ENCODE peak calls at places on chromosomes 5 and 9, in eight cellular contexts. A is heart left ventricle, G is IMR-90, M is stomach, E is spleen, X is body of pancreas, J is transverse colon, Q is uterus. B is an unnamed sample.

GRCh38 chr5:11182441-11183080 is 421.5 kb upstream of the DAP start:
- DNase-seq in A (no peak), G (peak), M (no peak), E (no peak), X (peak), J (no peak), Q (no peak), B (no peak)

GRCh38 chr5:74272019-74272775 is 368.3 kb downstream of the ENC1 start:
- DNase-seq in A (no peak), G (peak), M (no peak), E (no peak), X (no peak), J (no peak), Q (no peak), B (no peak)

GRCh38 chr9:4769321-4770080 is 23.2 kb upstream of the RCL1 start:
- DNase-seq in A (no peak), G (peak), M (no peak), E (no peak), X (no peak), J (no peak), Q (no peak), B (no peak)

GRCh38 chr5:30040483-30041116 is 1152.9 kb upstream of the CDH6 start:
- DNase-seq in A (no peak), G (peak), M (no peak), E (no peak), X (peak), J (no peak), Q (no peak), B (no peak)

GRCh38 chr9:4335631-4336030 is 35.8 kb upstream of the GLIS3 start:
- DNase-seq in A (no peak), G (no peak), M (no peak), E (no peak), X (no peak), J (no peak), Q (no peak), B (no peak)

GRCh38 chr5:674630-675011 is 18.5 kb downstream of the TPPP start:
- DNase-seq in A (no peak), G (no peak), M (peak), E (no peak), X (peak), J (no peak), Q (no peak), B (no peak)

GRCh38 chr9:92100237-92100911 is 14.8 kb downstream of the SPTLC1 start:
- DNase-seq in A (no peak), G (peak), M (no peak), E (no peak), X (no peak), J (no peak), Q (no peak), B (no peak)

GRCh38 chr5:120706877-120707276 is 242.8 kb downstream of the PRR16 start:
- DNase-seq in A (no peak), G (no peak), M (no peak), E (no peak), X (no peak), J (no peak), Q (no peak), B (no peak)

GRCh38 chr5:145587308-145588071 is 247.7 kb downstream of the PRELID2 start:
- DNase-seq in A (no peak), G (peak), M (no peak), E (no peak), X (no peak), J (no peak), Q (no peak), B (no peak)

GRCh38 chr5:97641081-97641480 is 458.0 kb upstream of the RIOK2 start:
- DNase-seq in A (no peak), G (no peak), M (no peak), E (no peak), X (no peak), J (no peak), Q (no peak), B (no peak)

DNA sequence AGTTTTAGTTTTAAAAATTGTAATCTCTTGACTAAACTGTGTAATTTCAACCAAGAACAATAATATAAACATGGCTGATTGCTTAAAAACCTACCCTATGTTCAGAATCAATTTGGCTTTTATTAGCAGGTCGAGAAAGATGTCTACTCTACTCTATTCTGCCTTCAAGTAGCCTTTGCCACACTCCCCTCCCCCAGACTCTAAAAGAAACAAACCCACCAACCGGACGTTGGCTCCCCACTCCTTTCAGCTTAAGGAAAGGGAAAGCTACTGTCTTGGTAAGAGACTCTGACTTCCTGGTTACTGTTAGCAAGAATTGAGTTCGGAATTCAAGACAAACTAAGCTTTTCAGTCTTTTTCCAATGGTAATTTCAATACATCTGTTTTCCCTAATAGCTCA is 46.7 kb downstream of the TNFAIP8 start:
- DNase-seq in A (no peak), G (no peak), M (no peak), E (no peak), X (no peak), J (no peak), Q (no peak), B (no peak)
- TF ChIP-seq POLR2A in A (no peak), G (no peak), M (no peak), E (no peak), X (no peak), J (no peak), Q (no peak), B (no peak)

GRCh38 chr5:81070561-81070960 is 110.4 kb downstream of the RASGRF2 start:
- DNase-seq in A (no peak), G (no peak), M (no peak), E (no peak), X (no peak), J (no peak), Q (no peak), B (no peak)
- H3K27ac ChIP-seq in A (no peak), G (no peak), M (no peak), E (no peak), X (no peak), J (no peak), Q (no peak), B (no peak)

GRCh38 chr5:88732862-88733261 is 150.1 kb downstream of the MEF2C start:
- DNase-seq in A (no peak), G (no peak), M (no peak), E (no peak), X (no peak), J (no peak), Q (no peak), B (no peak)

GRCh38 chr5:88736494-88736893 is 146.5 kb downstream of the MEF2C start:
- DNase-seq in A (no peak), G (no peak), M (no peak), E (no peak), X (no peak), J (no peak), Q (no peak), B (no peak)

GRCh38 chr5:88732181-88732633 is 150.8 kb downstream of the MEF2C start:
- DNase-seq in A (peak), G (no peak), M (no peak), E (no peak), X (peak), J (peak), Q (peak), B (no peak)

GRCh38 chr5:88734983-88735382 is 148.0 kb downstream of the MEF2C start:
- DNase-seq in A (no peak), G (no peak), M (no peak), E (no peak), X (no peak), J (peak), Q (no peak), B (no peak)

DNA sequence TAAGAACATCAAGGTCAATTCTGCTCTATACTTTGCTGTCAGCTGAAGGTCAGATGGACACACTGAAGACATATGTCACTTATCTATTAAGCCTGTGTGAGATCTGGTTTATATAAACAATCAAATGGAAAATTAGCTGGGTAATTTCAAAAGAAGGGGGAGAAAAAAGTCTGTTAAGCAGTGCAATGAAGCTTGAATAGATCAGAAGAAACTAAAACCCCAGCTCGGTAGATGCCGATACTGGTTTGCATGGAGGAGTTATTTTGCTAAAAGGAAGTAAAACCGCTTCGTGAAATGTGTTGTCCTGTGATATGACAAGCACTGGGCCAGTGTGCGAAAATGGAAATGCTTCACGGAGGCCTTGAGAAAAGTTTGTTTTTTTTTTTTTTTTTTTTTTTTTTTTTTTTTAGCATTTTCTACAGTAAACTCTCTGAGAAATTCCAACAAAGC is 148.8 kb downstream of the MEF2C start:
- DNase-seq in A (peak), G (no peak), M (no peak), E (no peak), X (no peak), J (peak), Q (no peak), B (no peak)
- TF ChIP-seq POLR2A in A (no peak), G (no peak), M (no peak), E (no peak), X (no peak), J (no peak), Q (no peak), B (no peak)

GRCh38 chr5:88760512-88760911 is 122.5 kb downstream of the MEF2C start:
- DNase-seq in A (no peak), G (no peak), M (no peak), E (no peak), X (no peak), J (no peak), Q (no peak), B (no peak)
- H3K27ac ChIP-seq in A (no peak), G (no peak), M (no peak), E (no peak), X (no peak), J (no peak), Q (no peak), B (no peak)

GRCh38 chr5:150443242-150444075 is 6.1 kb downstream of the RPS14 start:
- DNase-seq in A (no peak), G (no peak), M (no peak), E (no peak), X (no peak), J (no peak), Q (no peak), B (no peak)

GRCh38 chr5:150446103-150446502 is 3.4 kb downstream of the RPS14 start:
- DNase-seq in A (no peak), G (no peak), M (no peak), E (no peak), X (no peak), J (no peak), Q (no peak), B (no peak)

GRCh38 chr5:150446583-150446982 is 3.0 kb downstream of the RPS14 start:
- DNase-seq in A (no peak), G (no peak), M (no peak), E (no peak), X (no peak), J (no peak), Q (no peak), B (no peak)

GRCh38 chr5:150442699-150443080 is 6.8 kb downstream of the RPS14 start:
- DNase-seq in A (no peak), G (no peak), M (no peak), E (no peak), X (no peak), J (no peak), Q (no peak), B (no peak)

GRCh38 chr5:150444770-150445169 is 4.8 kb downstream of the RPS14 start:
- DNase-seq in A (no peak), G (no peak), M (no peak), E (no peak), X (no peak), J (no peak), Q (no peak), B (no peak)
- TF ChIP-seq POLR2A in A (no peak), G (no peak), M (no peak), E (no peak), X (no peak), J (no peak), Q (no peak), B (no peak)

GRCh38 chr9:126375386-126375785 is 48.8 kb downstream of the MVB12B start:
- DNase-seq in A (peak), G (peak), M (no peak), E (no peak), X (no peak), J (peak), Q (no peak), B (peak)
- H3K27ac ChIP-seq in A (peak), G (peak), M (no peak), E (peak), X (no peak), J (peak), Q (no peak), B (no peak)

DNA sequence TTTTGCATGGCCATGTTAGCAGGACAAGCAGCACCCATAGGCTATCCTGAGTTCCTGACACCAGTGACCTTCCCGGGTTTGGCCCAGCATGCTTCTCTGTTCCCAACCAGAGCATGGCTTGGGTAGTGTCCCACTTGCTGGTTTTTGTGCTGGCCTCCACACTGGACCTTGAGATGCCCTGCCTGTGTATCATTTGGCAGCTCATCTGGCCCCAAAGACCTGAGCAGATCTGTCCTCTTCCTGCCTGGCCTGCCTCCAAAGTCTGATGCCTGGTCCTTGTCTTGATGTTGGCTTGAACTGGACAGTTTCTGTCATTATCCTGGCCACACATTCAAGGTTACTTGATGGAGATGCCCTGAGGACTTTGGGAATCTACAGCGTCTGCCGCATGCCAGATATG is 590.7 kb upstream of the KLF4 start:
- DNase-seq in A (no peak), G (no peak), M (no peak), E (no peak), X (no peak), J (no peak), Q (no peak), B (no peak)
- TF ChIP-seq POLR2A in A (no peak), G (no peak), M (no peak), E (no peak), X (no peak), J (no peak), Q (no peak), B (no peak)

DNA sequence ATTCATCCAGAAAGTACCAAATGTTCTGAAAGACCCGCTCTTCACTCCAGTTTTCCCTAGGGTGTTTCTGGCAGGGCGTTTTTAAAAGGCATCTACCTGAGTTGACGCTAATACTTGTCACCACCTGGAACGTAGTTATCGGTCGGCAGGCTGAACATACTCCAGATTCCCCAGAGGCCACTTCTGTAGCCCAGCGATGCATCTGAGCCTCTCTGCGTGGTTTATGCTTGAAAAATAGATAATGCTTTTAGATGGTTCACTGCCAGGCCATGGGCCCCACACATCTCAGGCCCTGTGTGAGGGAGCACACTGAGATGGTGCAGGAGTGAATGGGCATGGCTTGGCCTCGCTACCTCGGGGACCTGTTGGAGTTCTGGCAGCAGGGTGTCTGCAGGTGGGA is 33.0 kb upstream of the NCS1 start:
- DNase-seq in A (no peak), G (no peak), M (no peak), E (no peak), X (no peak), J (no peak), Q (no peak), B (no peak)
- H3K27ac ChIP-seq in A (peak), G (peak), M (no peak), E (no peak), X (no peak), J (peak), Q (peak), B (no peak)

GRCh38 chr9:2241875-2242741 is 227.0 kb downstream of the SMARCA2 start:
- DNase-seq in A (peak), G (peak), M (peak), E (peak), X (peak), J (peak), Q (peak), B (peak)
- TF ChIP-seq POLR2A in A (no peak), G (no peak), M (no peak), E (no peak), X (peak), J (peak), Q (peak), B (no peak)